ENCODE peak calls at places on chromosomes 4 and X, in nine cellular contexts. I is NCI-H1417; H is NCI-H524 treated with DMSO at 0.1 percent for 48 hours; P is NCI-H82; Y is head of caudate nucleus; F is GM12865; Q is RPMI7951; C is T follicular helper cell; V is activated CD4-positive, CD25-positive, alpha-beta regulatory T cell. X is an unnamed sample.

GRCh38 chr4:58553031-58553430 is 1442.8 kb upstream of the IGFBP7 start:
- DNase-seq in F (no peak), Y (no peak), V (no peak), Q (no peak), I (no peak), C (no peak), P (no peak), H (no peak), X (no peak)

GRCh38 chr4:109967798-109968520 is 55.3 kb downstream of the EGF start:
- DNase-seq in H (no peak), V (no peak), F (no peak), C (no peak), I (no peak), Q (peak; percentile 10), Y (no peak), P (no peak), X (no peak)

GRCh38 chr4:54439831-54440243 is 210.7 kb downstream of the PDGFRA start:
- DNase-seq in P (no peak), Y (peak; percentile 64), Q (peak; percentile 82), V (no peak), H (no peak), F (peak; percentile 9), I (no peak), C (no peak), X (no peak)

GRCh38 chrX:57266871-57267270 is 19.6 kb upstream of the FAAH2 start:
- DNase-seq in Y (no peak), I (no peak), H (no peak), Q (no peak), F (no peak), P (no peak), C (no peak), V (no peak), X (no peak)

GRCh38 chr4:139872274-139872673 is 206.7 kb downstream of the MGST2 start:
- DNase-seq in H (no peak), P (no peak), V (no peak), C (no peak), Y (no peak), I (no peak), F (no peak), Q (peak; percentile 90), X (no peak)

GRCh38 chr4:7254736-7255487 is 62.6 kb downstream of the SORCS2 start:
- DNase-seq in Y (no peak), P (peak; percentile 28), I (no peak), C (no peak), H (no peak), Q (no peak), V (no peak), F (peak; percentile 83), X (no peak)

GRCh38 chrX:41014776-41015175 is 70.5 kb upstream of the USP9X start:
- DNase-seq in P (no peak), Q (peak; percentile 73), Y (no peak), V (no peak), H (no peak), C (no peak), I (no peak), F (no peak), X (no peak)

GRCh38 chrX:15930585-15930984 is 76.0 kb upstream of the AP1S2 start:
- DNase-seq in Q (peak; percentile 53), Y (no peak), P (peak; percentile 10), F (peak; percentile 31), V (no peak), C (no peak), H (no peak), I (peak; percentile 13), X (peak; percentile 72)

GRCh38 chrX:129833153-129834004 is 10.3 kb downstream of the ZDHHC9 start:
- DNase-seq in V (no peak), H (peak; percentile 98), P (peak; percentile 84), I (no peak), F (no peak), C (no peak), Q (peak; percentile 56), Y (peak; percentile 83), X (no peak)

GRCh38 chr4:41537267-41537890 is 578 bp upstream of the LIMCH1 start:
- DNase-seq in Y (no peak), F (no peak), V (no peak), C (no peak), H (no peak), I (no peak), Q (no peak), P (no peak), X (no peak)

GRCh38 chrX:153245288-153245731 is 66.2 kb downstream of the MAGEA1 start:
- DNase-seq in Y (no peak), Q (peak; percentile 1), C (no peak), H (peak; percentile 44), V (no peak), I (peak; percentile 85), F (no peak), P (peak; percentile 67), X (no peak)

GRCh38 chr4:140469806-140470733 is 28.0 kb downstream of the MGAT4D start:
- DNase-seq in I (no peak), Y (no peak), F (no peak), V (no peak), H (no peak), C (no peak), Q (no peak), P (no peak), X (no peak)

GRCh38 chr4:2183394-2183793 is 58.5 kb downstream of the HAUS3 start:
- DNase-seq in F (no peak), C (no peak), I (no peak), Q (no peak), Y (no peak), P (no peak), H (no peak), V (no peak), X (no peak)

GRCh38 chrX:68762649-68763268 is 66.1 kb upstream of the EFNB1 start:
- DNase-seq in P (no peak), V (no peak), H (no peak), I (no peak), F (no peak), Q (no peak), C (no peak), Y (no peak), X (no peak)

GRCh38 chrX:153886915-153887314 is 942 bp upstream of the L1CAM start:
- DNase-seq in V (no peak), I (no peak), H (no peak), C (no peak), P (peak; percentile 20), F (no peak), Y (no peak), Q (peak; percentile 43), X (no peak)

GRCh38 chr4:137738377-137738990 is 206.2 kb upstream of the PCDH18 start:
- DNase-seq in P (no peak), C (no peak), V (no peak), I (no peak), F (no peak), Q (no peak), H (no peak), Y (no peak), X (no peak)

GRCh38 chr4:113574636-113575103 is 186.9 kb downstream of the CAMK2D start:
- DNase-seq in C (no peak), Y (no peak), H (peak; percentile 74), I (no peak), F (no peak), V (no peak), P (peak; percentile 80), Q (peak; percentile 69), X (no peak)

GRCh38 chrX:5823861-5824260 is 404.8 kb downstream of the NLGN4X start:
- DNase-seq in H (no peak), F (no peak), Q (no peak), Y (no peak), I (no peak), P (no peak), C (no peak), V (no peak), X (no peak)

X was measured in NCI-H345.